ENCODE peak calls at places on chromosomes 12 and 14, in four cellular contexts. I is neuronal stem cell, G is endothelial cell of umbilical vein, C is fibroblast of lung. X is an unnamed sample. For H3K36me3, the result is how much of the 10 kb centered on the place peaks cover.

GRCh38 chr14:46819117-46819516 is 167.5 kb upstream of the RPL10L start:
- DNase-seq in I (no peak), G (no peak), C (no peak), X (no peak)

GRCh38 chr12:106717671-106718070 is 56.8 kb upstream of the RIC8B start:
- DNase-seq in I (no peak), G (no peak), C (no peak), X (no peak)

GRCh38 chr12:1806301-1807106 is 13.9 kb upstream of the LRTM2 start:
- DNase-seq in I (no peak), G (no peak), C (peak), X (no peak)

GRCh38 chr12:54022960-54023884 is 5.0 kb upstream of the HOXC6 start:
- DNase-seq in I (no peak), G (no peak), C (no peak), X (no peak)

GRCh38 chr12:19186722-19187661 is 57.5 kb downstream of the PLEKHA5 start:
- DNase-seq in I (peak), G (peak), C (peak), X (peak)

GRCh38 chr12:103799504-103800251 is 41.4 kb downstream of the NT5DC3 start:
- DNase-seq in I (no peak), G (no peak), C (peak), X (peak)

GRCh38 chr14:74980746-74981661 is 21.7 kb upstream of the EIF2B2 start:
- DNase-seq in I (peak), G (peak), C (peak), X (peak)

GRCh38 chr12:70876952-70877351 is 43.6 kb downstream of the PTPRR start:
- DNase-seq in I (no peak), G (no peak), C (peak), X (peak)

GRCh38 chr12:65121049-65121955 is at the start of gene WIF1:
- DNase-seq in I (peak), G (peak), C (peak), X (peak)

GRCh38 chr12:30965613-30965985 is 39.1 kb downstream of the TSPAN11 start:
- DNase-seq in I (no peak), G (peak), C (no peak), X (no peak)

GRCh38 chr12:30963709-30964564 is 37.4 kb downstream of the TSPAN11 start:
- DNase-seq in I (no peak), G (no peak), C (no peak), X (no peak)

GRCh38 chr12:30962047-30962446 is 35.5 kb downstream of the TSPAN11 start:
- DNase-seq in I (no peak), G (no peak), C (no peak), X (no peak)

GRCh38 chr12:30967026-30967425 is 40.5 kb downstream of the TSPAN11 start:
- DNase-seq in I (no peak), G (no peak), C (no peak), X (no peak)

DNA sequence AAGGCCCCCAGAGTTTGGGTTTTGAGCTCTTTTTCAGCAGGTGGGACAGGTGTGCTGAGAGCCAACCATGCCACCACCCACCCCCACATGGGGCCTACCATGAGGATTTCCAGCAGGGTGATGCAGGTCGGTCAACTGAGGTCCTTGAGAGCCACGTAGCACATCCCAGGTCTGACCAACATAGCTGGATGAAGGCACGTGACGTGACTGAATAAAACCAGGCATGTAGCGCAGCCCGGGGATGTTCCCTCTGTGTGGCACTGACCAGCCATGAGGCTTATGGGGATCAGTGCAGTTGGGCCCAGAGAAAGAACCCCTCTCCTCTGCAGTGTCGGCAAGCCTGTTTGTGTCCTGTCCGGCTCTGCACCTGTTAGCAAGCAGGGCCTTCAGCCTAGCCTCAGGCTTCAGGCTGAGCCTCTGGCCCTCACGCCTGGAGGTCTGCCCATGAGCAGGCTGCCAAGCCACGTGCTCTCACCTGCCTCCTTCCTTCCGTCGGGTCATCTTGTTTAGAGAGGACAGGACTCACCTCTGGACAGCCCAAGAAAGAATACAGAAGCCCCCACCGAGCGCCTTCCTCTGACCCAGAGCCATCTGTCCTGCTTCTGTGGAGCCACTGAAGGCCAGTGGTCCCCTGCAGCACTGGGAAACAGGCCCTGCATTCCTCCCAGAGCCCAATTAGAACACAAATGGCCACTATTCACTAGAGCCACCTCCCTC is 38.5 kb downstream of the TSPAN11 start:
- DNase-seq in I (no peak), G (no peak), C (no peak), X (no peak)
- H3K4me3 ChIP-seq in I (no peak), G (no peak), C (no peak), X (no peak)

GRCh38 chr12:12477532-12477890 is 85.2 kb downstream of the DUSP16 start:
- DNase-seq in I (no peak), G (no peak), C (no peak), X (no peak)

GRCh38 chr12:12473223-12473622 is 89.4 kb downstream of the DUSP16 start:
- DNase-seq in I (no peak), G (no peak), C (no peak), X (no peak)

GRCh38 chr12:12476836-12477531 is 85.7 kb downstream of the DUSP16 start:
- DNase-seq in I (no peak), G (no peak), C (no peak), X (no peak)

GRCh38 chr12:12474471-12474928 is 88.2 kb downstream of the DUSP16 start:
- DNase-seq in I (no peak), G (no peak), C (no peak), X (no peak)

GRCh38 chr12:12474931-12475485 is 87.7 kb downstream of the DUSP16 start:
- DNase-seq in I (no peak), G (peak), C (peak), X (no peak)
- H3K9ac ChIP-seq in I (no peak), G (peak), C (no peak), X (no peak)

GRCh38 chr14:94051779-94052178 is 25.6 kb downstream of the OTUB2 start:
- DNase-seq in I (no peak), G (no peak), C (no peak), X (no peak)
- H3K36me3 ChIP-seq in I (half or more), G (under half), C (under half), X (half or more)

DNA sequence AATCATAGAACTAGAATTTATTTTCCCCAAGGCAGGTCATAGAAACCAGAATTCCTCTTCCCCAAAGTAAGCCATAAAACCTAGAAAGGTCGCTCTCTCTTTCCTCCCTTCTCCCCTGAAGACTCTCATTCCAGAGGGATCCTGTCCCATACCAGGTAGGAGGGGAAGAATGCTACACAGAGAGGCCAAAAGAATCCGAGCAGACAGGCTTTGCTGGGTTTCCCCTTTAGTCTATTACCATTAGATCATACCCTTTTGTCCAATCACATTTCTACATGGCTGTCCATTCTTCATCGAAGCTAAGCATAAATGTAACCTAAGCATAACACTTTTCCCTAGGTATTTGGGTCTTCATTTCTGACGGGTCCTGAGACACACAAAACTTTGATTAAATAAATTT is 204.5 kb downstream of the SPTSSA start:
- DNase-seq in I (no peak), G (no peak), C (no peak), X (no peak)
- H3K4me3 ChIP-seq in I (no peak), G (no peak), C (no peak), X (no peak)

GRCh38 chr14:88630565-88630964 is 67.7 kb downstream of the ZC3H14 start:
- DNase-seq in I (no peak), G (peak), C (peak), X (peak)
- H3K9ac ChIP-seq in I (no peak), G (no peak), C (no peak), X (no peak)

DNA sequence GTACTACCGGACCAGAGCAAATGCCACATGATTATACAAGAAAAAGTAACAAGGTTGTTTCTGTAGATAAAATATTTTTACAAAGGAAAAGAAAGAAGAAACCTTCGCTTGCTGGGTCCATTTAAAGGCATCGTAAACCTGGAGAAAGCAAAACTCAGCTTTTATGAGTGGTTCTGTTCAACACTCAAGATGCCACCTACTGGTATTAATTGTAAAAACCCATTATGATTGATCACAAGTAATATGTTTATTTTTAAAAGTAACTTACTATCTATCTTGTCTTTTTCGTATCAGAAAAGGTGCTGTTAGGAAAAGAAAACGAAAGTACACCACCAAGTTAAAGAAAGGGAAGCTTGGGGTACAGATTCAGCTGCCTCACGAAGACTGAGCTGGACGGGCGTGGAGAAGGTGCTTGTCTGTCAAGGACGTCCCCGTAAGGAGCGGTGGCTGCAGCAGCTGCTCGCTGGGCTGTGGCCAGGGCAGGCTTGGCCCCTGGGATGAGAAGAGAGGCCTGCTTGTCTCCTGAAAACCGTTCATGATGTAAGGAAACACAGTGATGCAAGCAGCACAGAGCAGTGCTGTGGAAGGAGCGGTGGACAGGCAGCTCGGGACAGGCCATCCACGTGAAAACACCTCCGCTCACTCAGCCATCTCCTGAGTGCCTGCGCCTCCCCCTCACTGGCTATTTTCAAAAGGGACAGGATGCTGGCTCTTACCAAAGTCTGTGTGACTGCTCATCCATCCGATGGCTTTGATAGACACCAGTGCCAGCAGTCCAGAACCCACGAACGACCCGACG is 25.0 kb downstream of the SLC15A4 start:
- DNase-seq in I (no peak), G (peak), C (no peak), X (no peak)
- H3K36me3 ChIP-seq in I (under half), G (under half), C (under half), X (half or more)

GRCh38 chr12:9244894-9245293 is 36.7 kb upstream of the PZP start:
- DNase-seq in I (no peak), G (no peak), C (peak), X (no peak)

GRCh38 chr12:9240776-9241175 is 32.6 kb upstream of the PZP start:
- DNase-seq in I (no peak), G (no peak), C (no peak), X (no peak)

GRCh38 chr12:9243999-9244649 is 35.9 kb upstream of the PZP start:
- DNase-seq in I (no peak), G (no peak), C (no peak), X (no peak)

GRCh38 chr12:9237286-9237685 is 29.1 kb upstream of the PZP start:
- DNase-seq in I (no peak), G (no peak), C (no peak), X (no peak)

GRCh38 chr12:9241301-9241700 is 33.1 kb upstream of the PZP start:
- DNase-seq in I (no peak), G (no peak), C (no peak), X (no peak)
- H3K4me3 ChIP-seq in I (no peak), G (no peak), C (no peak), X (no peak)

GRCh38 chr14:100361626-100362025 is 38.5 kb downstream of the SLC25A47 start:
- DNase-seq in I (no peak), G (no peak), C (no peak), X (no peak)
- H3K9ac ChIP-seq in I (no peak), G (no peak), C (no peak), X (no peak)

GRCh38 chr12:132675753-132676152 is 11.4 kb downstream of the POLE start:
- DNase-seq in I (no peak), G (no peak), C (no peak), X (no peak)

GRCh38 chr12:132672678-132673077 is 14.5 kb downstream of the POLE start:
- DNase-seq in I (no peak), G (no peak), C (no peak), X (no peak)

GRCh38 chr12:132672116-132672515 is 15.0 kb downstream of the POLE start:
- DNase-seq in I (no peak), G (no peak), C (no peak), X (no peak)

GRCh38 chr12:132673288-132674179 is 13.6 kb downstream of the POLE start:
- DNase-seq in I (no peak), G (no peak), C (no peak), X (no peak)

GRCh38 chr12:132674561-132674960 is 12.6 kb downstream of the POLE start:
- DNase-seq in I (no peak), G (no peak), C (no peak), X (no peak)
- H3K36me3 ChIP-seq in I (half or more), G (under half), C (under half), X (half or more)

DNA sequence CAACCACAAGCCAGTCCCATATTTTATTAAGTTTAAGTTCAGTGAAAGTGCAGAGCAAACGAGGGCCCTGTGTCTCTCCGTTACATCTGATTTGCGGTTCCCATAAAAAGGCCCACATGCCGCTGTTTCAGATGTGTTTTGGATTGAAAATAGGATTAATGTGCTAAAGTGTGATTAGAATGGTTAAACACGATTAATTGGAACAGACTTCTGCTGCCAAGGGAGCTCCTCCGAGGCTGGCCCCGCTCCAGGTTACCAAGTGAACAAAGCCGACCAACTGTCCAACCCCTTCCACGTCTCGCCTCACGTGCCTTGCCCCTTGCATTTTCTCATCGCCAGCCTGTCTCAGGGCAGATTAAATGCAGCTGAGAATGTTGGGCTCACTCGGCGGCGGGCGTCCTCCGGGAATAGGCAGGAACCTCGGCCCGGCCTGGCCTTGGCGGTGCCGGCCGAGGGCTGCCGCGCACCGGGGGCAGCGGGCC is 166.5 kb upstream of the GSC start:
- DNase-seq in I (no peak), G (no peak), C (peak), X (peak)
- H3K4me3 ChIP-seq in I (no peak), G (no peak), C (no peak), X (peak)

X was measured in adipocyte.